ENCODE peak calls at places on chromosomes 12 and 14, in six cellular contexts. M is HepG2, F is K562, J is A549, B is SK-N-SH, K is GM12878. W is an unnamed sample.

GRCh38 chr12:54172102-54172630 is 16.6 kb downstream of the SMUG1 start:
- DNase-seq in M (no peak), K (no peak), B (no peak), J (no peak), F (no peak), W (no peak)

GRCh38 chr12:6923851-6924250 is 3.9 kb upstream of the ATN1 start:
- DNase-seq in J (no peak), M (no peak), K (no peak), F (no peak), B (no peak), W (no peak)

GRCh38 chr14:32564591-32564990 is 235.5 kb downstream of the AKAP6 start:
- DNase-seq in M (no peak), B (no peak), J (no peak), K (no peak), F (no peak), W (peak)

GRCh38 chr14:62071029-62071428 is 308.8 kb downstream of the SNAPC1 start:
- DNase-seq in J (no peak), M (no peak), B (no peak), F (no peak), K (no peak), W (peak)

GRCh38 chr12:109549613-109550309 is 23.5 kb downstream of the MMAB start:
- DNase-seq in M (no peak), B (no peak), F (no peak), J (no peak), K (no peak), W (no peak)

GRCh38 chr12:9760699-9761406 is at the start of gene CD69:
- DNase-seq in B (no peak), M (no peak), F (peak), J (no peak), K (peak), W (no peak)

GRCh38 chr14:52936437-52936836 is 14.4 kb downstream of the FERMT2 start:
- DNase-seq in M (no peak), B (no peak), J (no peak), F (no peak), K (no peak), W (no peak)

GRCh38 chr12:25256005-25256404 is 5.3 kb upstream of the KRAS start:
- DNase-seq in F (no peak), M (peak), B (no peak), J (no peak), K (no peak), W (no peak)

GRCh38 chr12:103169-103981 is 36.8 kb downstream of the IQSEC3 start:
- DNase-seq in F (peak), M (no peak), B (peak), K (no peak), J (peak), W (no peak)

GRCh38 chr14:64495252-64495651 is 8.4 kb downstream of the ZBTB25 start:
- DNase-seq in K (no peak), J (no peak), F (no peak), B (no peak), M (no peak), W (no peak)

GRCh38 chr12:51238037-51238509 is 553 bp upstream of the DAZAP2 start:
- DNase-seq in J (no peak), K (no peak), B (peak), F (no peak), M (no peak), W (no peak)

GRCh38 chr12:2035421-2036080 is 17.2 kb upstream of the CACNA1C start:
- DNase-seq in J (no peak), B (no peak), F (no peak), K (no peak), M (no peak), W (no peak)

GRCh38 chr14:71363961-71364360 is 456.7 kb downstream of the PCNX1 start:
- DNase-seq in K (no peak), J (no peak), F (no peak), B (no peak), M (no peak), W (peak)

GRCh38 chr12:12716151-12716844 is 870 bp upstream of the CDKN1B start:
- DNase-seq in K (no peak), B (no peak), F (no peak), M (peak), J (peak), W (peak)

GRCh38 chr14:64293976-64294671 is at the start of gene ESR2:
- DNase-seq in F (peak), B (peak), M (no peak), K (no peak), J (peak), W (peak)

GRCh38 chr12:124523071-124523470 is 44.3 kb downstream of the NCOR2 start:
- DNase-seq in M (no peak), B (no peak), F (no peak), K (no peak), J (no peak), W (no peak)

GRCh38 chr14:32627545-32628298 is 298.6 kb downstream of the AKAP6 start:
- DNase-seq in J (no peak), K (no peak), M (no peak), B (no peak), F (no peak), W (no peak)

GRCh38 chr12:68943848-68944247 is 10.9 kb upstream of the CPM start:
- DNase-seq in M (peak), F (no peak), B (no peak), K (no peak), J (no peak), W (no peak)

GRCh38 chr12:111685322-111685810 is 390 bp downstream of the BRAP start:
- DNase-seq in J (peak), K (no peak), B (no peak), M (peak), F (peak), W (no peak)

GRCh38 chr12:111686574-111687105 is 787 bp downstream of the ACAD10 start:
- DNase-seq in J (peak), M (no peak), B (no peak), F (no peak), K (no peak), W (peak)

GRCh38 chr12:111685811-111686573 is at the start of the genes ACAD10 and BRAP:
- DNase-seq in F (peak), M (peak), K (peak), B (peak), J (peak), W (peak)

GRCh38 chr12:111687952-111688351 is 2.1 kb downstream of the ACAD10 start:
- DNase-seq in B (no peak), J (no peak), K (no peak), F (no peak), M (no peak), W (no peak)

DNA sequence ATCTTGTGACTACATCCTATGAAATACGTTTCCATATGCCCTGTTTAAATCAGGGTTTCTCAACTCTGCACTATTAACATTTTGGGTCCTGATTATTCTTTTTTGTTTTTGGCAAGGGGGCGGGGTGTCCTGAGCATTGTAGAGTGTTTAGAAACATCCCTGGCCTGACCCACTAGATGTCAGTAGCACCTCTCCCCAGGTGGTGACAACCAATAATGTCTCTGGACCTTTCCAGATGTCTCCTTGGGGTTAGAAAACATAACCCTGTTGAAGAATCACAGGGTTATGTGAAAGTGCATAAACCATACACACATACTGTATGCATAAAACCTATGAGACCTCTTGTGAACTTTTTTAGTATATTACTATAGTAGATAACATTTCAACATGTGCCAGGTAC is 1.4 kb downstream of the ACAD10 start:
- DNase-seq in F (peak), K (peak), B (peak), M (peak), J (peak), W (no peak)
- TF ChIP-seq SMC3 in F (peak), K (peak), B (no peak), M (no peak), J (no peak), W (no peak)

GRCh38 chr14:58415636-58416559 is 11.4 kb downstream of the TIMM9 start:
- DNase-seq in M (no peak), J (no peak), B (no peak), K (no peak), F (no peak), W (no peak)

GRCh38 chr14:58414845-58415244 is 12.5 kb downstream of the TIMM9 start:
- DNase-seq in J (peak), F (peak), B (no peak), M (no peak), K (no peak), W (no peak)
- TF ChIP-seq USF2 in J (no peak), F (no peak), B (no peak), M (no peak), K (no peak), W (no peak)

DNA sequence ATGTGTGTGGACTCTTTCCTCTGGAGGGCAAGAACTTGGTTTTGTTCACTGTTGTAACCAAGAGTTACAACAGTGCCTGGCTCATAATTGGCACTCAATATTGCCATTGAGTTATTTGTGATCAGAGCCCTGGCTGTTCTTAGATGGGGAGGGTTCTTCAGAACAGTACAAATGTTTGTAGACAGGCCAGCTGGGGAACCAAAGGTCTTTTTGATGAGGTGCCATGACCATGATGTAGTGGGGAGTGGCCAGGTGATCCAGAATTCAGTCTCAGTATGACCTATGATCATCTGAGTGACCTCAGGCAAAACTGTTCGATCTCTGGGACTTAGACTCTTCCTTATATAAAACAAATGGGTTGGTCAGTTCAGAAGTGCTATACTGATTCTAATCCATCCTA is 3.3 kb upstream of the PRKAB1 start:
- DNase-seq in F (no peak), K (no peak), B (no peak), J (no peak), M (no peak), W (no peak)
- H3K27ac ChIP-seq in F (peak), K (no peak), B (no peak), J (no peak), M (no peak), W (no peak)

GRCh38 chr12:123034865-123035264 is 54.4 kb downstream of the ARL6IP4 start:
- DNase-seq in K (no peak), J (peak), F (peak), B (no peak), M (no peak), W (peak)
- TF ChIP-seq SMC3 in K (no peak), J (no peak), F (no peak), B (no peak), M (no peak), W (no peak)

GRCh38 chr14:22375321-22375930 is 213.6 kb downstream of the DAD1 start:
- DNase-seq in M (peak), B (peak), J (peak), F (peak), K (no peak), W (peak)
- TF ChIP-seq USF2 in M (no peak), B (no peak), J (no peak), F (no peak), K (no peak), W (no peak)

GRCh38 chr12:22285871-22286270 is 48.6 kb downstream of the ST8SIA1 start:
- DNase-seq in M (no peak), B (no peak), J (no peak), K (no peak), F (no peak), W (no peak)
- H3K27ac ChIP-seq in M (no peak), B (peak), J (no peak), K (no peak), F (no peak), W (no peak)

DNA sequence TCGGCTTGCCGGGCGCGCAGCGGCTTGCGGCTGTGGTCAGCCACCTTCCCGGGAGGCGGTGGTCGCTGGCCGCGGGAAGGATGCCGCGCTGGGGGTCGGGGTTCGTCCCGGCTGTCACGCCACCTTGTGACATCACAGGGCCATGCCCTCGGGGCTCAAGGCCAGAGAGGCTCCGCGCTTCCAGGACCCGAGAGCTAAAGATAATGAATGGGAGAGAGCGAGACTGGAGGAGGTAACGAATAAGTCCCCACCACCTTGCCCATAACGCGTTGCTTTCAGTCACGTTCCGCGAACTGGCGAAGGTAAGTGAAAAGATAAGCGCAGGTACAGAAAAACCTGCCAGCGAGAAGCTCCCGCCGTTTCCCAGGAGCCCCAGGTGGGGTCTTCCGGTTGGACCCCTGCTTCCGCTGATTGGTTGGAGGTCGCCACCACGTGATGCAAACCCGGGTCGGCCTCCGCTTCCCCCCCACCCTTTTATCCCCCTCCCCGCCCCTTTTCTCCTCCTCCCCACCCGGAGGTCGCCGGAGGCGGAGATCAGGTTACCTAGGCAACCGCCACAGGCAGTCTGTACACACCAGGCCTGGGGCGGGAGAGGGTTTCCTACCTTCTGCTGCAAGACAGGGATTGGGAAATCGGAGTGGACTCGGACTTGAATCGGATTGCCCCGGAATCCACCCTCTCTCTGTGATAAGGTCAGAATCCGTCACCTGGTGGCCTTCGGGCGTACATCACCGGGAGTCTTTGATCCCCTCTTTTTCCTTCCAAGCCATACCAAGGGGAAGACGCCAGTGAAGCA is at the start of gene LRRC9:
- DNase-seq in J (no peak), B (peak), M (peak), F (peak), K (no peak), W (no peak)
- TF ChIP-seq SMC3 in J (no peak), B (no peak), M (no peak), F (no peak), K (no peak), W (no peak)

DNA sequence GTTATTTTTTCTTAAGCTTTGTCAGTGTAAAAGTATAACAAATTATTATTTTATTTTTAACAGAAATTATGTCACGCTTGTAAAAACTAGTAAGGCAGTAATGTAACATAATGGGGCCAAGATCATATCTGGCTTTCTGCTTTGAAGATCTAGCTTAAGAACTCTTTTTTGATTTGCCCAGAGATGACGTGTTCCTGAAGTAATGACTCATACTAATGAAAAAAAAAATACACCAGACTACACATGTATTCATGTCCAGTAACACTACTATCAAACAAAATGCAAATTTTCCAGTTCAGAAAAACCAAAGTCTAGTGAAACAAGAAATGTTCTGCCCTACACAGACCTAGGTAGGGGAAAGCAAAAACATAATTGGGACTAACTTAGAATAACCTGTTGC is 432.2 kb upstream of the ATXN7L3B start:
- DNase-seq in B (no peak), F (no peak), K (no peak), M (no peak), J (no peak), W (no peak)
- TF ChIP-seq USF2 in B (no peak), F (no peak), K (no peak), M (no peak), J (no peak), W (no peak)

DNA sequence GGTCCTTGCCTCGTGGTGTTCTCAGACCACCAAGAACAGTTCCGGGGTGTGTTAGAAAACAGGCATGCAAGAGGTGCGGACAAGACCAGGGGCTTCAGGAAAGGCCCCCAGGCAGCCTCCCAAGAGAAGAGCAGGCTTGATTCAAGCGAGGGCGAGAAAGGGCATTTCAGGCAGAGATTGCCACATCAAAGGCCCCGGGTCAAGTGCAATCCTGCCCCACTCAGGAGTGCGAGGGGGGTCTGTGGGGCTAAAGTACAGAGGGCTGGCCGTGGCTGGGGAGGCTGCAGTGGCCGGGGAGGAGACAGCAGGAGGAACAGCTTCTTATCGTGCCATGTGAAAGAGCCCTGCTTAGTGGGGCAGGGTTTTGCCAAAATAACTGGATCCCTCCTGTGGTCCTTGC is 2.7 kb upstream of the BDKRB2 start:
- DNase-seq in J (no peak), K (no peak), F (no peak), B (no peak), M (no peak), W (no peak)
- H3K27ac ChIP-seq in J (peak), K (no peak), F (no peak), B (no peak), M (no peak), W (no peak)

DNA sequence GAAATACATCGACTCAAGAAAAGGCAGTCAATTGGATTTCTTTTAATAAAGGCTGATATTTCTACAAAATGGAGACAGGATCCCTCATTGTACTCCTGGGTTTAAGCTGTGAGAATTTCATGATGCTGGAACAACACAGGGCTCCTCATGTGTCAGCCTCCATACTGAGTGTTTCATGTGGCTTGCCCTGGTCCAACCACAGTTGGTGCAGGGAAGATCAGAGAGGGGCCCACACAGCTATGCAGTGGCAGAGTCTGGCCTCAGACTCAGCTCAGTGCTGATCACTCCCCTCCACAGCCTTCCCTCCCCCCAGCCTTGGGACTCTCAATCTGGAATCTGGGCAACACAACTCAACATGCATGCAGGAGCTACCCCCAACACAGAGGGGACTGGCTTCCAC is 122.5 kb upstream of the OVCH1 start:
- DNase-seq in J (no peak), M (no peak), K (no peak), B (no peak), F (no peak), W (no peak)
- TF ChIP-seq SMC3 in J (no peak), M (no peak), K (no peak), B (no peak), F (no peak), W (no peak)

W was measured in IMR-90.